ENCODE peak calls at places on chromosomes 11 and 22, in ten cellular contexts. K is effector memory CD4-positive, alpha-beta T cell; W is suprapubic skin; J is brain microvascular endothelial cell; O is upper lobe of left lung; M is CD8-positive, alpha-beta memory T cell; R is breast epithelium; Z is Panc1; H is psoas muscle; X is BJ. U is an unnamed sample.

GRCh38 chr11:117950320-117950719 is 21.1 kb upstream of the TMPRSS13 start:
- DNase-seq in R (no peak), K (peak; percentile 43), J (no peak), W (no peak), H (no peak), M (peak; percentile 82), O (no peak), Z (no peak), X (no peak), U (peak; percentile 6)

GRCh38 chr22:44924724-44925123 is 85.1 kb downstream of the PHF21B start:
- DNase-seq in X (no peak), W (peak; percentile 3), O (no peak), K (no peak), H (no peak), R (no peak), Z (no peak), M (no peak), J (no peak), U (no peak)

GRCh38 chr11:125971618-125972017 is 25.8 kb downstream of the VSIG10L2 start:
- DNase-seq in K (no peak), R (no peak), M (no peak), W (no peak), Z (no peak), H (no peak), J (no peak), X (no peak), O (no peak), U (no peak)

GRCh38 chr11:95485115-95485900 is 254.3 kb upstream of the SESN3 start:
- DNase-seq in W (no peak), M (no peak), J (peak; percentile 33), R (no peak), X (no peak), H (no peak), Z (no peak), K (no peak), O (no peak), U (no peak)

GRCh38 chr22:39454385-39454871 is 2.4 kb upstream of the MGAT3 start:
- DNase-seq in X (no peak), K (no peak), R (no peak), W (no peak), O (no peak), H (no peak), J (no peak), Z (no peak), M (no peak), U (no peak)

GRCh38 chr22:24728790-24729637 is 45.5 kb downstream of the PIWIL3 start:
- DNase-seq in M (no peak), R (no peak), J (peak; percentile 70), Z (no peak), H (no peak), K (no peak), W (no peak), O (no peak), X (no peak), U (peak; percentile 96)

GRCh38 chr22:46737105-46737975 is 712 bp downstream of the CERK start:
- DNase-seq in X (no peak), K (no peak), H (peak; percentile 70), O (no peak), M (peak; percentile 59), R (peak; percentile 22), Z (no peak), W (no peak), J (no peak), U (peak; percentile 36)

GRCh38 chr11:11149671-11150459 is 203.2 kb downstream of the CSNK2A3 start:
- DNase-seq in J (no peak), X (no peak), K (peak; percentile 39), Z (no peak), M (peak; percentile 69), O (no peak), H (no peak), W (no peak), R (no peak), U (no peak)

GRCh38 chr11:69292221-69292648 is 1.7 kb upstream of the MYEOV start:
- DNase-seq in K (no peak), M (peak; percentile 59), J (no peak), X (no peak), Z (no peak), W (no peak), R (no peak), H (peak; percentile 51), O (peak; percentile 66), U (no peak)

GRCh38 chr11:83249972-83250593 is 36.1 kb downstream of the CCDC90B start:
- DNase-seq in W (no peak), K (no peak), Z (no peak), R (no peak), X (no peak), H (no peak), M (no peak), J (peak; percentile 33), O (no peak), U (peak; percentile 46)

GRCh38 chr11:75024764-75025211 is 36.1 kb downstream of the NEU3 start:
- DNase-seq in K (no peak), X (no peak), J (no peak), H (no peak), R (no peak), O (no peak), W (no peak), M (no peak), Z (no peak), U (no peak)

GRCh38 chr11:68193018-68193417 is 20.1 kb downstream of the KMT5B start:
- DNase-seq in J (no peak), O (no peak), R (no peak), H (no peak), W (no peak), X (no peak), M (no peak), K (no peak), Z (no peak), U (no peak)

GRCh38 chr11:22431074-22431473 is 92.9 kb downstream of the SLC17A6 start:
- DNase-seq in M (no peak), J (no peak), R (no peak), Z (no peak), W (no peak), X (no peak), K (no peak), H (no peak), O (no peak), U (no peak)

GRCh38 chr11:63817758-63818498 is 4.7 kb downstream of the SPINDOC start:
- DNase-seq in M (no peak), R (no peak), X (no peak), W (no peak), K (no peak), H (no peak), O (peak; percentile 73), Z (no peak), J (no peak), U (no peak)

GRCh38 chr11:63821411-63821810 is 8.2 kb downstream of the SPINDOC start:
- DNase-seq in X (no peak), K (no peak), Z (no peak), M (no peak), J (no peak), R (no peak), O (no peak), H (no peak), W (no peak), U (no peak)

GRCh38 chr11:63818609-63819008 is 5.4 kb downstream of the SPINDOC start:
- DNase-seq in O (peak; percentile 73), Z (no peak), W (no peak), H (no peak), K (no peak), M (no peak), R (no peak), X (no peak), J (no peak), U (no peak)

GRCh38 chr11:63826471-63827190 is 12.3 kb upstream of the MARK2 start:
- DNase-seq in J (no peak), H (no peak), R (no peak), O (peak; percentile 38), K (no peak), M (no peak), W (no peak), Z (no peak), X (no peak), U (no peak)

GRCh38 chr11:63822438-63822837 is 9.2 kb downstream of the SPINDOC start:
- DNase-seq in M (no peak), J (no peak), O (no peak), H (no peak), R (no peak), Z (no peak), K (no peak), X (no peak), W (no peak), U (no peak)
- H3K36me3 ChIP-seq in M (peaks cover 8% of the 10 kb centered on the region), J (peaks cover 74% of the 10 kb centered on the region), O (peaks cover 91% of the 10 kb centered on the region), H (no peaks in the 10 kb centered on the region), R (no peaks in the 10 kb centered on the region), Z (peaks cover 6% of the 10 kb centered on the region), K (peaks cover 33% of the 10 kb centered on the region), X (peaks cover 42% of the 10 kb centered on the region), W (peaks cover 88% of the 10 kb centered on the region), U (peaks cover 61% of the 10 kb centered on the region)

DNA sequence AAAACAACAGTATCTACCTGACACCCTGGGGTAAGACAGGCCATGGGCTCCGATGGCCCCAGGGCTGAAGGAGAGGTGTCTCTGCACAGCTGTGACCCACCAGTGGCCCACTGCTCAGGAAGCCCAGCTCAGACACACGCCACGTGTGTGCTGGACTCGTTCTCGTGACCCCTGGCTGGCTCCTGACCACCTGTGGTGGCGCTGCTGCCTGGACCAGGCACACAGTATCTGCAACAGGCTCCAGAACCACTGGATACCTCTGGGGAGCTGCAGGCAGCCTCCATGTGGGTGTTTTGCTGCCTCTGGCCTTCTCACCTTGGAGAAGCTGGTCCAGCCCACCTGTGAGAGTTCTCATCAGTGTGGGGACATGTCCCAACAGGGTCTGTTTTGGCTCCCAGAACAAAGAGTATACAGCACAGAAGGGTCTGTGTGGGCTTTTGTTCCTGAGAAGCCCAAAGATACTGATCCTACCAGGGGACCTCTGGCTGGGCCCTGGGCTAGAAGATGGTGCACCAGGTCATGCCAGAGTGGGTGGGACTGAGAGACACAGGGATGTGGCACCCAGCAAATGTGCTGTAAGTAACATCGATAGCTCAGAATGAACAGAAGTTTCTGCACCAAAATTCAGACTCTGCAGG is 21.7 kb upstream of the SERPIND1 start:
- DNase-seq in X (no peak), W (no peak), K (no peak), R (no peak), J (no peak), H (no peak), M (no peak), O (no peak), Z (no peak), U (no peak)
- H3K36me3 ChIP-seq in X (peaks cover 12% of the 10 kb centered on the region), W (peaks cover 56% of the 10 kb centered on the region), K (peaks cover 52% of the 10 kb centered on the region), R (no peaks in the 10 kb centered on the region), J (peaks cover 19% of the 10 kb centered on the region), H (no peaks in the 10 kb centered on the region), M (peaks cover 34% of the 10 kb centered on the region), O (peaks cover 52% of the 10 kb centered on the region), Z (no peaks in the 10 kb centered on the region), U (no peaks in the 10 kb centered on the region)

GRCh38 chr11:43434893-43435292 is 76.2 kb downstream of the TTC17 start:
- DNase-seq in O (no peak), X (no peak), J (no peak), Z (no peak), R (no peak), M (no peak), W (no peak), K (no peak), H (no peak), U (no peak)
- H3K36me3 ChIP-seq in O (peaks cover 21% of the 10 kb centered on the region), X (peaks cover 4% of the 10 kb centered on the region), J (peaks cover 4% of the 10 kb centered on the region), Z (no peaks in the 10 kb centered on the region), R (peaks cover 5% of the 10 kb centered on the region), M (peaks cover 10% of the 10 kb centered on the region), W (peaks cover 45% of the 10 kb centered on the region), K (peaks cover 17% of the 10 kb centered on the region), H (peaks cover 3% of the 10 kb centered on the region), U (peaks cover 25% of the 10 kb centered on the region)

DNA sequence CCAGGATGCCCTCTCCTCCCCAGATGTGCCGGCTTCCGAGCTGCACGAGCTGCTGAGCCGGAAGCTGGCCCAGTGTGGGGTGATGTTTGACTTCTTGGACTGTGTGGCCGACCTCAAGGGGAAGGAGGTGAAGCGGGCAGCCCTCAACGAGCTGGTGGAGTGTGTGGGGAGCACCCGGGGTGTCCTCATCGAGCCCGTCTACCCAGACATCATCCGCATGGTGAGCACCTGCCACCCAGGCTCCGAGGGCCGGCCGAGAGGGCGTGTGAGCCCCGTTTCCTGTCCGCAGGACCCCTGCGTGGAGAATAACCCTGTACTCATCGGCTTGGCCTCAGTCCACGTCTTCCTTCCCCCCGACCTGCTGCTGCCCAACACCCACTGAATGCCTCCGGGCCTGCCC is 2.2 kb downstream of the PPP2R5B start:
- DNase-seq in O (peak; percentile 77), R (no peak), W (no peak), Z (no peak), H (no peak), X (no peak), K (no peak), J (no peak), M (no peak), U (no peak)
- H3K36me3 ChIP-seq in O (peaks cover 39% of the 10 kb centered on the region), R (peaks cover 4% of the 10 kb centered on the region), W (peaks cover 33% of the 10 kb centered on the region), Z (no peaks in the 10 kb centered on the region), H (peaks cover 6% of the 10 kb centered on the region), X (peaks cover 18% of the 10 kb centered on the region), K (peaks cover 21% of the 10 kb centered on the region), J (peaks cover 37% of the 10 kb centered on the region), M (peaks cover 9% of the 10 kb centered on the region), U (peaks cover 12% of the 10 kb centered on the region)

U was measured in cardiac muscle cell.